ENCODE peak calls at places on chromosomes 13 and 19, in seven cellular contexts. One of them, this sample, is unnamed.

GRCh38 chr19:2054763-2055162 is 3.7 kb upstream of the MKNK2 start:
- DNase-seq in germinal center: no peak
- DNase-seq in astrocyte: no peak
- DNase-seq in GM04503: no peak
- DNase-seq in activated CD4-positive, alpha-beta T cell treated with anti-CD3 and anti-CD28 coated beads, Interleukin-2, amount 50 U/mL, for 4 hours: no peak
- DNase-seq in fibroblast of the aortic adventitia: no peak
- DNase-seq in sciatic nerve: no peak
- DNase-seq in this sample: no peak

GRCh38 chr13:20291675-20292074 is 59.6 kb upstream of the GJB6 start:
- DNase-seq in germinal center: no peak
- DNase-seq in astrocyte: no peak
- DNase-seq in GM04503: no peak
- DNase-seq in activated CD4-positive, alpha-beta T cell treated with anti-CD3 and anti-CD28 coated beads, Interleukin-2, amount 50 U/mL, for 4 hours: no peak
- DNase-seq in fibroblast of the aortic adventitia: no peak
- DNase-seq in sciatic nerve: no peak
- DNase-seq in this sample: no peak

GRCh38 chr13:34223984-34224383 is 406.0 kb downstream of the RFC3 start:
- DNase-seq in germinal center: no peak
- DNase-seq in astrocyte: no peak
- DNase-seq in GM04503: no peak
- DNase-seq in activated CD4-positive, alpha-beta T cell treated with anti-CD3 and anti-CD28 coated beads, Interleukin-2, amount 50 U/mL, for 4 hours: no peak
- DNase-seq in fibroblast of the aortic adventitia: no peak
- DNase-seq in sciatic nerve: no peak
- DNase-seq in this sample: no peak

GRCh38 chr13:47798906-47799305 is 202.2 kb downstream of the SUCLA2 start:
- DNase-seq in germinal center: no peak
- DNase-seq in astrocyte: no peak
- DNase-seq in GM04503: no peak
- DNase-seq in activated CD4-positive, alpha-beta T cell treated with anti-CD3 and anti-CD28 coated beads, Interleukin-2, amount 50 U/mL, for 4 hours: no peak
- DNase-seq in fibroblast of the aortic adventitia: peak; percentile 27
- DNase-seq in sciatic nerve: no peak
- DNase-seq in this sample: no peak

GRCh38 chr13:98447881-98448641 is 128.8 kb downstream of the STK24 start:
- DNase-seq in germinal center: no peak
- DNase-seq in astrocyte: peak; percentile 12
- DNase-seq in GM04503: no peak
- DNase-seq in activated CD4-positive, alpha-beta T cell treated with anti-CD3 and anti-CD28 coated beads, Interleukin-2, amount 50 U/mL, for 4 hours: no peak
- DNase-seq in fibroblast of the aortic adventitia: no peak
- DNase-seq in sciatic nerve: peak; percentile 77
- DNase-seq in this sample: peak; percentile 45

GRCh38 chr13:110841406-110841805 is 73.5 kb downstream of the ANKRD10 start:
- DNase-seq in germinal center: no peak
- DNase-seq in astrocyte: no peak
- DNase-seq in GM04503: no peak
- DNase-seq in activated CD4-positive, alpha-beta T cell treated with anti-CD3 and anti-CD28 coated beads, Interleukin-2, amount 50 U/mL, for 4 hours: no peak
- DNase-seq in fibroblast of the aortic adventitia: no peak
- DNase-seq in sciatic nerve: no peak
- DNase-seq in this sample: no peak

GRCh38 chr13:94233401-94233800 is 246.1 kb downstream of the DCT start:
- DNase-seq in germinal center: no peak
- DNase-seq in astrocyte: peak; percentile 91
- DNase-seq in GM04503: peak; percentile 58
- DNase-seq in activated CD4-positive, alpha-beta T cell treated with anti-CD3 and anti-CD28 coated beads, Interleukin-2, amount 50 U/mL, for 4 hours: no peak
- DNase-seq in fibroblast of the aortic adventitia: peak; percentile 95
- DNase-seq in sciatic nerve: no peak
- DNase-seq in this sample: peak; percentile 26

GRCh38 chr13:22018297-22019210 is 347.7 kb downstream of the FGF9 start:
- DNase-seq in germinal center: no peak
- DNase-seq in astrocyte: no peak
- DNase-seq in GM04503: no peak
- DNase-seq in activated CD4-positive, alpha-beta T cell treated with anti-CD3 and anti-CD28 coated beads, Interleukin-2, amount 50 U/mL, for 4 hours: no peak
- DNase-seq in fibroblast of the aortic adventitia: no peak
- DNase-seq in sciatic nerve: no peak
- DNase-seq in this sample: no peak

GRCh38 chr19:405138-405965 is 3.6 kb downstream of the C2CD4C start:
- DNase-seq in germinal center: no peak
- DNase-seq in astrocyte: no peak
- DNase-seq in GM04503: no peak
- DNase-seq in activated CD4-positive, alpha-beta T cell treated with anti-CD3 and anti-CD28 coated beads, Interleukin-2, amount 50 U/mL, for 4 hours: no peak
- DNase-seq in fibroblast of the aortic adventitia: no peak
- DNase-seq in sciatic nerve: peak; percentile 36
- DNase-seq in this sample: no peak

GRCh38 chr13:80251403-80251802 is 89.5 kb downstream of the SPRY2 start:
- DNase-seq in germinal center: no peak
- DNase-seq in astrocyte: peak; percentile 62
- DNase-seq in GM04503: no peak
- DNase-seq in activated CD4-positive, alpha-beta T cell treated with anti-CD3 and anti-CD28 coated beads, Interleukin-2, amount 50 U/mL, for 4 hours: no peak
- DNase-seq in fibroblast of the aortic adventitia: peak; percentile 56
- DNase-seq in sciatic nerve: no peak
- DNase-seq in this sample: no peak

GRCh38 chr19:55484571-55485438 is at the start of gene NAT14:
- DNase-seq in germinal center: peak; percentile 83
- DNase-seq in astrocyte: no peak
- DNase-seq in GM04503: no peak
- DNase-seq in activated CD4-positive, alpha-beta T cell treated with anti-CD3 and anti-CD28 coated beads, Interleukin-2, amount 50 U/mL, for 4 hours: peak; percentile 41
- DNase-seq in fibroblast of the aortic adventitia: peak; percentile 48
- DNase-seq in sciatic nerve: no peak
- DNase-seq in this sample: peak; percentile 61

GRCh38 chr13:53781941-53782340 is 753.3 kb downstream of the OLFM4 start:
- DNase-seq in germinal center: no peak
- DNase-seq in astrocyte: no peak
- DNase-seq in GM04503: no peak
- DNase-seq in activated CD4-positive, alpha-beta T cell treated with anti-CD3 and anti-CD28 coated beads, Interleukin-2, amount 50 U/mL, for 4 hours: no peak
- DNase-seq in fibroblast of the aortic adventitia: no peak
- DNase-seq in sciatic nerve: no peak
- DNase-seq in this sample: no peak

GRCh38 chr19:42176649-42176989 is 40.9 kb downstream of the DEDD2 start:
- DNase-seq in germinal center: no peak
- DNase-seq in astrocyte: peak; percentile 8
- DNase-seq in GM04503: no peak
- DNase-seq in activated CD4-positive, alpha-beta T cell treated with anti-CD3 and anti-CD28 coated beads, Interleukin-2, amount 50 U/mL, for 4 hours: no peak
- DNase-seq in fibroblast of the aortic adventitia: no peak
- DNase-seq in sciatic nerve: no peak
- DNase-seq in this sample: no peak

GRCh38 chr13:53921473-53921872 is 892.9 kb downstream of the OLFM4 start:
- DNase-seq in germinal center: no peak
- DNase-seq in astrocyte: no peak
- DNase-seq in GM04503: no peak
- DNase-seq in activated CD4-positive, alpha-beta T cell treated with anti-CD3 and anti-CD28 coated beads, Interleukin-2, amount 50 U/mL, for 4 hours: no peak
- DNase-seq in fibroblast of the aortic adventitia: no peak
- DNase-seq in sciatic nerve: no peak
- DNase-seq in this sample: no peak

GRCh38 chr19:38543807-38544568 is 73.8 kb downstream of the MAP4K1 start:
- DNase-seq in germinal center: peak; percentile 65
- DNase-seq in astrocyte: peak; percentile 81
- DNase-seq in GM04503: peak; percentile 72
- DNase-seq in activated CD4-positive, alpha-beta T cell treated with anti-CD3 and anti-CD28 coated beads, Interleukin-2, amount 50 U/mL, for 4 hours: no peak
- DNase-seq in fibroblast of the aortic adventitia: peak; percentile 85
- DNase-seq in sciatic nerve: no peak
- DNase-seq in this sample: peak; percentile 78

GRCh38 chr13:112837371-112838037 is 131.5 kb upstream of the MCF2L start:
- DNase-seq in germinal center: no peak
- DNase-seq in astrocyte: no peak
- DNase-seq in GM04503: peak; percentile 21
- DNase-seq in activated CD4-positive, alpha-beta T cell treated with anti-CD3 and anti-CD28 coated beads, Interleukin-2, amount 50 U/mL, for 4 hours: no peak
- DNase-seq in fibroblast of the aortic adventitia: peak; percentile 87
- DNase-seq in sciatic nerve: peak; percentile 59
- DNase-seq in this sample: no peak

GRCh38 chr13:36088001-36088400 is 43.2 kb downstream of the DCLK1 start:
- DNase-seq in germinal center: no peak
- DNase-seq in astrocyte: no peak
- DNase-seq in GM04503: no peak
- DNase-seq in activated CD4-positive, alpha-beta T cell treated with anti-CD3 and anti-CD28 coated beads, Interleukin-2, amount 50 U/mL, for 4 hours: no peak
- DNase-seq in fibroblast of the aortic adventitia: no peak
- DNase-seq in sciatic nerve: no peak
- DNase-seq in this sample: no peak

GRCh38 chr19:21158523-21159135 is 16.8 kb downstream of the ZNF431 start:
- DNase-seq in germinal center: no peak
- DNase-seq in astrocyte: peak; percentile 72
- DNase-seq in GM04503: peak; percentile 19
- DNase-seq in activated CD4-positive, alpha-beta T cell treated with anti-CD3 and anti-CD28 coated beads, Interleukin-2, amount 50 U/mL, for 4 hours: no peak
- DNase-seq in fibroblast of the aortic adventitia: peak; percentile 66
- DNase-seq in sciatic nerve: no peak
- DNase-seq in this sample: no peak

GRCh38 chr13:70391678-70392077 is 283.4 kb upstream of the KLHL1 start:
- DNase-seq in germinal center: no peak
- DNase-seq in astrocyte: no peak
- DNase-seq in GM04503: no peak
- DNase-seq in activated CD4-positive, alpha-beta T cell treated with anti-CD3 and anti-CD28 coated beads, Interleukin-2, amount 50 U/mL, for 4 hours: no peak
- DNase-seq in fibroblast of the aortic adventitia: no peak
- DNase-seq in sciatic nerve: no peak
- DNase-seq in this sample: no peak

GRCh38 chr13:28854657-28855056 is 34.5 kb downstream of the MTUS2 start:
- DNase-seq in germinal center: no peak
- DNase-seq in astrocyte: no peak
- DNase-seq in GM04503: no peak
- DNase-seq in activated CD4-positive, alpha-beta T cell treated with anti-CD3 and anti-CD28 coated beads, Interleukin-2, amount 50 U/mL, for 4 hours: no peak
- DNase-seq in fibroblast of the aortic adventitia: no peak
- DNase-seq in sciatic nerve: no peak
- DNase-seq in this sample: no peak

GRCh38 chr19:4379383-4380253 is 20.7 kb downstream of the SH3GL1 start:
- DNase-seq in germinal center: peak; percentile 41
- DNase-seq in astrocyte: peak; percentile 69
- DNase-seq in GM04503: no peak
- DNase-seq in activated CD4-positive, alpha-beta T cell treated with anti-CD3 and anti-CD28 coated beads, Interleukin-2, amount 50 U/mL, for 4 hours: no peak
- DNase-seq in fibroblast of the aortic adventitia: no peak
- DNase-seq in sciatic nerve: no peak
- DNase-seq in this sample: peak; percentile 38

GRCh38 chr19:56670961-56671612 is 470 bp downstream of the ZNF835 start:
- DNase-seq in germinal center: no peak
- DNase-seq in astrocyte: no peak
- DNase-seq in GM04503: no peak
- DNase-seq in activated CD4-positive, alpha-beta T cell treated with anti-CD3 and anti-CD28 coated beads, Interleukin-2, amount 50 U/mL, for 4 hours: no peak
- DNase-seq in fibroblast of the aortic adventitia: no peak
- DNase-seq in sciatic nerve: no peak
- DNase-seq in this sample: no peak

GRCh38 chr19:3285647-3286176 is 61.3 kb downstream of the CELF5 start:
- DNase-seq in germinal center: peak; percentile 36
- DNase-seq in astrocyte: no peak
- DNase-seq in GM04503: no peak
- DNase-seq in activated CD4-positive, alpha-beta T cell treated with anti-CD3 and anti-CD28 coated beads, Interleukin-2, amount 50 U/mL, for 4 hours: peak; percentile 25
- DNase-seq in fibroblast of the aortic adventitia: no peak
- DNase-seq in sciatic nerve: no peak
- DNase-seq in this sample: no peak